ENCODE peak calls at places on chromosomes 4 and X, in four cellular contexts. T, B, M and J are unnamed samples.

GRCh38 chr4:37728064-37728463 is 41.9 kb upstream of the RELL1 start:
- DNase-seq in B (peak; percentile 48), T (no peak), M (no peak), J (no peak)

GRCh38 chr4:139297001-139297410 is 4.3 kb upstream of the NAA15 start:
- DNase-seq in T (no peak), B (peak; percentile 92), M (peak; percentile 29), J (peak; percentile 68)

GRCh38 chr4:10461850-10462400 is 4.7 kb upstream of the ZNF518B start:
- DNase-seq in T (no peak), M (no peak), B (no peak), J (no peak)

GRCh38 chrX:103791233-103791632 is 14.6 kb downstream of the PLP1 start:
- DNase-seq in M (no peak), B (no peak), T (no peak), J (peak; percentile 17)

GRCh38 chr4:23887173-23887572 is 2.7 kb downstream of the PPARGC1A start:
- DNase-seq in M (no peak), B (no peak), T (no peak), J (no peak)

GRCh38 chr4:91427171-91427570 is 876.6 kb upstream of the GRID2 start:
- DNase-seq in B (peak; percentile 4), T (no peak), M (peak; percentile 47), J (no peak)

GRCh38 chrX:134246282-134246681 is 9.3 kb downstream of the CCDC160 start:
- DNase-seq in B (no peak), T (no peak), M (peak; percentile 34), J (no peak)

GRCh38 chrX:141221611-141222010 is 20.7 kb downstream of the SPANXC start:
- DNase-seq in T (no peak), M (no peak), B (no peak), J (no peak)

GRCh38 chrX:6095469-6095868 is 133.2 kb downstream of the NLGN4X start:
- DNase-seq in T (peak; percentile 0), M (peak; percentile 1), B (no peak), J (no peak)

GRCh38 chr4:76993787-76994641 is 44.5 kb downstream of the SEPTIN11 start:
- DNase-seq in T (no peak), B (no peak), M (no peak), J (no peak)

GRCh38 chrX:69285401-69285871 is 120.2 kb upstream of the PJA1 start:
- DNase-seq in M (no peak), T (no peak), B (no peak), J (peak; percentile 13)

GRCh38 chr4:17664755-17665154 is 50.3 kb downstream of the MED28 start:
- DNase-seq in T (no peak), B (no peak), M (no peak), J (no peak)

GRCh38 chr4:22192302-22192645 is 243.7 kb upstream of the KCNIP4 start:
- DNase-seq in M (no peak), B (no peak), T (no peak), J (no peak)

GRCh38 chr4:72568959-72569718 is at the start of gene ADAMTS3:
- DNase-seq in T (peak; percentile 2), B (peak; percentile 49), M (peak; percentile 76), J (peak; percentile 67)

GRCh38 chrX:50813843-50814661 is at the start of gene SHROOM4:
- DNase-seq in T (no peak), M (no peak), B (peak; percentile 41), J (peak; percentile 76)

GRCh38 chr4:175891863-175892262 is 79.8 kb upstream of the GPM6A start:
- DNase-seq in M (peak; percentile 67), T (peak; percentile 25), B (peak; percentile 2), J (peak; percentile 50)

GRCh38 chr4:52604215-52604614 is 54.9 kb downstream of the USP46 start:
- DNase-seq in T (no peak), B (no peak), M (peak; percentile 14), J (no peak)

GRCh38 chr4:186651624-186652023 is 72.0 kb downstream of the FAT1 start:
- DNase-seq in M (no peak), B (no peak), T (peak; percentile 59), J (no peak)

GRCh38 chrX:132373610-132374009 is 115.2 kb downstream of the MBNL3 start:
- DNase-seq in B (no peak), T (no peak), M (no peak), J (no peak)

GRCh38 chr4:150746156-150746555 is 164.2 kb downstream of the MAB21L2 start:
- DNase-seq in T (no peak), B (no peak), M (peak; percentile 43), J (no peak)

GRCh38 chr4:41069838-41070237 is 144.5 kb downstream of the APBB2 start:
- DNase-seq in B (no peak), M (no peak), T (no peak), J (no peak)

GRCh38 chr4:132396636-132397035 is 752.5 kb upstream of the PCDH10 start:
- DNase-seq in B (no peak), T (no peak), M (no peak), J (no peak)

GRCh38 chr4:170097681-170098080 is 7.9 kb upstream of the AADAT start:
- DNase-seq in M (no peak), B (no peak), T (no peak), J (no peak)

GRCh38 chr4:81921757-81922159 is 450.1 kb upstream of the RASGEF1B start:
- DNase-seq in B (no peak), T (no peak), M (no peak), J (no peak)

GRCh38 chr4:77931452-77932135 is 69.0 kb downstream of the MRPL1 start:
- DNase-seq in B (peak; percentile 73), M (peak; percentile 77), T (no peak), J (peak; percentile 88)

GRCh38 chr4:149168645-149169044 is 647.0 kb downstream of the IQCM start:
- DNase-seq in T (no peak), B (no peak), M (no peak), J (no peak)

GRCh38 chr4:41256131-41256739 is 493 bp upstream of the UCHL1 start:
- DNase-seq in M (no peak), T (peak; percentile 37), B (no peak), J (peak; percentile 36)

GRCh38 chr4:67659065-67659464 is 41.9 kb downstream of the UBA6 start:
- DNase-seq in M (no peak), T (no peak), B (no peak), J (no peak)

GRCh38 chr4:153651041-153651960 is 32.8 kb upstream of the TLR2 start:
- DNase-seq in B (peak; percentile 43), T (no peak), M (peak; percentile 28), J (peak; percentile 59)

GRCh38 chr4:109406337-109406931 is 27.2 kb upstream of the SEC24B start:
- DNase-seq in M (peak; percentile 70), T (peak; percentile 57), B (peak; percentile 49), J (peak; percentile 66)

GRCh38 chrX:1246816-1247215 is 21.8 kb upstream of the CSF2RA start:
- DNase-seq in M (peak; percentile 82), B (peak; percentile 35), T (peak; percentile 88), J (peak; percentile 61)

GRCh38 chr4:43564601-43565000 is 672.1 kb downstream of the GRXCR1 start:
- DNase-seq in T (no peak), B (no peak), M (no peak), J (no peak)

GRCh38 chrX:43175428-43175827 is 397.5 kb upstream of the PPP1R2C start:
- DNase-seq in B (no peak), T (no peak), M (no peak), J (no peak)

GRCh38 chrX:44400588-44400987 is 57.1 kb upstream of the EFHC2 start:
- DNase-seq in B (peak; percentile 95), T (peak; percentile 24), M (peak; percentile 95), J (peak; percentile 92)

GRCh38 chr4:94463771-94464170 is 12.0 kb downstream of the PDLIM5 start:
- DNase-seq in T (no peak), B (peak; percentile 72), M (no peak), J (peak; percentile 62)

GRCh38 chr4:168846414-168846813 is 163.6 kb downstream of the CBR4 start:
- DNase-seq in B (no peak), T (no peak), M (no peak), J (no peak)
- H3K4me2 ChIP-seq in B (no peak overlapping the region), T (no peak overlapping the region), M (no peak overlapping the region), J (no peak overlapping the region)

DNA sequence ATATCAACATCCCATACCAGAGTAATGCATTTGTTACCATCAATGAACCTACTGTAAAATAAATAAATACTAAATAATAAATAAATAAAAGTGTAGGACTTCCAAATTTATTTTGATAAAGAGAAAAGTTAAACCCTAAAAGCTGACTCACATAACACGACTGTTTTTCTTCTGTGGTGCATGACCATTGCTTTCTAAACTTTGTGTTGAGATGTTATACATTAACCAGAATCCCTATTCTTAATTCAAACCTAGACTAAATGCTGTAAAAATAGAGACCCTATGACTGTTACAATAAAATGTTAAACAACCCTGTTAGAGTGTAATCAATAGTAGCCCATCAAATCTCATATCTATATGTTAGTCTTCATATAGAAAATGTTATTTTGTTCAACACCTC is 20.9 kb upstream of the PRMT9 start:
- DNase-seq in M (no peak), B (no peak), T (no peak), J (no peak)
- H3K4me2 ChIP-seq in M (no peak overlapping the region), B (no peak overlapping the region), T (no peak overlapping the region), J (no peak overlapping the region)

DNA sequence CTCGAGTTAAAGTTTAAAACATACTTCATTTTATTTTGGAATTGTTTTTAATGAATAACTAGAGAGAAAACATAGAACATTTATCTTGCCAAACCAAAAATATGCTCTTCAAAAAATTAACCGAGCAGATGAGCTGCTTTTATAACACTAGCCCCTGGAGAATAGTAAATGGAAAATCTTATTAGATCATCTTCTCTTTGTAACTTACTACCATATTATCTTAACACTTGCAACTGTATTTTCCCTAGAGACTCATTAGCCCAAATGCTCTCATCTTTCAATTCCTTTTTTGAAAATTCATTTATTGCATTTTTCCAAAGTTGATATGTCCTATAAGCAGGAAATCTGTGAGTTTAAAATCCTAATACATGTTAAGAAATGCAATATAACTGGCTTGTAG is 143.3 kb downstream of the CAMK2D start:
- DNase-seq in B (no peak), T (no peak), M (no peak), J (peak; percentile 29)
- H3K4me2 ChIP-seq in B (no peak overlapping the region), T (peak overlapping the region; percentile 51), M (no peak overlapping the region), J (no peak overlapping the region)

GRCh38 chrX:16661495-16661894 is 11.5 kb downstream of the S100G start:
- DNase-seq in B (no peak), T (no peak), M (no peak), J (no peak)
- H3K4me2 ChIP-seq in B (no peak overlapping the region), T (no peak overlapping the region), M (no peak overlapping the region), J (no peak overlapping the region)

DNA sequence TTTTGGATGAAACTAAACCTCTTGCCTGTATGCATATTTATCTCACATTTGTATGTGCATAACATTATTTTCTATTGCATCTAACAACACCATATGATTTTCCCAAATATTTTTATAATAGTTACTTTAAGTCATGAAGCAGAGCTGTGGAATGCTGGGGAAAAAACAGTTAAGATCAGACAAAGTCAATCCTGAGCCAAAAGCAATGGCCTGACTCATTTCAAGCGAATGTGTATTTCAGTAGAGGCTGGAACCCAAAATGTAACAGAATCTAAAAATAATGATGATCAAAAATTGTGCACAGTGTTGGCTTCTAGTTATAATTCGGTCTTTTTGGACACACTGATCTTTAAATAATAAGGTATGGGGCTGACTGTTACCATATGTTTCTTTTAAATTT is 516.2 kb upstream of the ADGRL3 start:
- DNase-seq in T (no peak), B (peak; percentile 12), M (peak; percentile 66), J (peak; percentile 25)
- H3K4me2 ChIP-seq in T (no peak overlapping the region), B (no peak overlapping the region), M (peak overlapping the region; percentile 52), J (no peak overlapping the region)